ENCODE peak calls at places on chromosomes 2 and 18, in four cellular contexts. V is K562, Z is GM12878, D is GM12891. T is an unnamed sample.
A peak's percentile ranks its signal among the peaks of the same experiment; 100 is the strongest.

GRCh38 chr18:41077076-41077475 is 878.0 kb upstream of the PIK3C3 start:
- DNase-seq in Z (no peak), D (no peak), V (no peak), T (no peak)

GRCh38 chr18:9380101-9380500 is 45.5 kb downstream of the TWSG1 start:
- DNase-seq in D (no peak), Z (no peak), V (no peak), T (no peak)

GRCh38 chr2:25275575-25275965 is 66.2 kb downstream of the DNMT3A start:
- DNase-seq in D (no peak), V (no peak), Z (no peak), T (no peak)

GRCh38 chr18:39602112-39602511 is 2036.5 kb upstream of the CELF4 start:
- DNase-seq in V (no peak), D (no peak), Z (no peak), T (no peak)

GRCh38 chr2:164621761-164622105 is 451 bp upstream of the GRB14 start:
- DNase-seq in V (no peak), D (no peak), Z (no peak), T (no peak)

GRCh38 chr2:96204836-96205235 is 3.8 kb downstream of the STARD7 start:
- DNase-seq in D (no peak), Z (no peak), V (no peak), T (no peak)

GRCh38 chr2:176479961-176480360 is 210.7 kb downstream of the MTX2 start:
- DNase-seq in V (no peak), Z (no peak), D (no peak), T (no peak)

GRCh38 chr2:218694405-218695145 is 16.1 kb upstream of the TTLL4 start:
- DNase-seq in Z (no peak), V (no peak), D (no peak), T (no peak)

GRCh38 chr2:39174022-39174421 is 53.2 kb upstream of the SOS1 start:
- DNase-seq in D (no peak), Z (no peak), V (no peak), T (no peak)

GRCh38 chr2:68832161-68832869 is 38.9 kb downstream of the BMP10 start:
- DNase-seq in V (peak; percentile 29), D (no peak), Z (peak; percentile 31), T (peak; percentile 62)

GRCh38 chr2:16638941-16639340 is 26.7 kb downstream of the CYRIA start:
- DNase-seq in V (no peak), Z (no peak), D (no peak), T (no peak)

GRCh38 chr2:40823465-40823864 is 371.6 kb upstream of the SLC8A1 start:
- DNase-seq in Z (no peak), D (no peak), V (no peak), T (no peak)

GRCh38 chr18:32771871-32772499 is 838 bp downstream of the KLHL14 start:
- DNase-seq in D (no peak), V (no peak), Z (no peak), T (no peak)

GRCh38 chr2:214076527-214076926 is 334.3 kb upstream of the VWC2L start:
- DNase-seq in Z (no peak), V (no peak), D (no peak), T (no peak)

GRCh38 chr2:190468814-190469569 is 60.8 kb downstream of the MFSD6 start:
- DNase-seq in Z (no peak), V (peak; percentile 58), D (no peak), T (peak; percentile 16)

GRCh38 chr2:234861841-234862735 is 89.7 kb upstream of the SH3BP4 start:
- DNase-seq in Z (no peak), D (no peak), V (no peak), T (no peak)

GRCh38 chr2:100934504-100935371 is 67.4 kb upstream of the RPL31 start:
- DNase-seq in D (no peak), Z (no peak), V (no peak), T (no peak)

GRCh38 chr18:62919109-62919838 is 203.9 kb downstream of the PHLPP1 start:
- DNase-seq in D (no peak), V (no peak), Z (no peak), T (no peak)

GRCh38 chr2:16755377-16755776 is 89.7 kb upstream of the CYRIA start:
- DNase-seq in Z (no peak), V (no peak), D (no peak), T (no peak)

GRCh38 chr2:172083725-172084483 is 1.4 kb upstream of the DLX1 start:
- DNase-seq in V (peak; percentile 79), D (no peak), Z (no peak), T (peak; percentile 47)

GRCh38 chr2:227191367-227191766 is 26.9 kb downstream of the COL4A3 start:
- DNase-seq in Z (no peak), V (peak; percentile 6), D (no peak), T (no peak)

GRCh38 chr2:138779451-138780440 is at the start of gene NXPH2:
- DNase-seq in V (no peak), D (no peak), Z (no peak), T (no peak)

GRCh38 chr2:220227272-220227920 is 600.0 kb downstream of the SLC4A3 start:
- DNase-seq in D (no peak), V (no peak), Z (no peak), T (no peak)

GRCh38 chr2:217864960-217865359 is 137.8 kb downstream of the TNS1 start:
- DNase-seq in D (peak; percentile 54), Z (peak; percentile 36), V (no peak), T (no peak)

GRCh38 chr18:35611518-35611917 is 30.0 kb downstream of the GALNT1 start:
- DNase-seq in D (no peak), V (no peak), Z (no peak), T (no peak)

GRCh38 chr2:139622691-139623090 is 842.5 kb upstream of the NXPH2 start:
- DNase-seq in Z (no peak), D (no peak), V (no peak), T (no peak)

GRCh38 chr2:73746015-73746876 is 9.1 kb upstream of the TPRKB start:
- DNase-seq in V (no peak), Z (no peak), D (no peak), T (no peak)

GRCh38 chr2:127362971-127363370 is 24.8 kb downstream of the MAP3K2 start:
- DNase-seq in V (no peak), D (no peak), Z (no peak), T (no peak)

GRCh38 chr18:74395006-74395405 is 62.1 kb downstream of the DIPK1C start:
- DNase-seq in V (no peak), Z (no peak), D (no peak), T (no peak)

GRCh38 chr2:14543284-14543683 is 89.2 kb upstream of the LRATD1 start:
- DNase-seq in Z (no peak), D (no peak), V (no peak), T (no peak)

GRCh38 chr18:76982038-76982437 is 150.5 kb downstream of the MBP start:
- DNase-seq in V (no peak), D (no peak), Z (no peak), T (no peak)

GRCh38 chr2:23550553-23550952 is 165.6 kb downstream of the KLHL29 start:
- DNase-seq in Z (no peak), D (no peak), V (no peak), T (no peak)

GRCh38 chr2:69208023-69208595 is 178.9 kb downstream of the GFPT1 start:
- DNase-seq in D (no peak), V (no peak), Z (no peak), T (no peak)

GRCh38 chr2:71781695-71782228 is 328.4 kb downstream of the DYSF start:
- DNase-seq in V (no peak), Z (no peak), D (no peak), T (no peak)

GRCh38 chr2:54392925-54393324 is 63.2 kb upstream of the SPTBN1 start:
- DNase-seq in V (no peak), D (no peak), Z (no peak), T (no peak)
- TF ChIP-seq SPI1 in V (no peak), D (no peak), Z (no peak), T (no peak)

GRCh38 chr2:237691200-237691907 is 64.0 kb downstream of the LRRFIP1 start:
- DNase-seq in V (no peak), Z (no peak), D (no peak), T (no peak)
- TF ChIP-seq POLR2AphosphoS5 in V (no peak), Z (no peak), D (no peak), T (no peak)

GRCh38 chr18:14978962-14979535 is 231.1 kb downstream of the ANKRD30B start:
- DNase-seq in D (no peak), Z (no peak), V (peak; percentile 5), T (peak; percentile 7)
- TF ChIP-seq SPI1 in D (no peak), Z (no peak), V (no peak), T (no peak)

GRCh38 chr2:238594796-238595749 is 168.3 kb downstream of the ASB1 start:
- DNase-seq in V (no peak), D (no peak), Z (no peak), T (no peak)

GRCh38 chr2:238597638-238598528 is 171.2 kb downstream of the ASB1 start:
- DNase-seq in D (no peak), Z (no peak), V (no peak), T (no peak)

GRCh38 chr2:238595750-238596570 is 169.2 kb downstream of the ASB1 start:
- DNase-seq in Z (no peak), D (no peak), V (no peak), T (no peak)

GRCh38 chr2:238598802-238599530 is 172.2 kb downstream of the ASB1 start:
- DNase-seq in Z (no peak), D (no peak), V (no peak), T (no peak)

DNA sequence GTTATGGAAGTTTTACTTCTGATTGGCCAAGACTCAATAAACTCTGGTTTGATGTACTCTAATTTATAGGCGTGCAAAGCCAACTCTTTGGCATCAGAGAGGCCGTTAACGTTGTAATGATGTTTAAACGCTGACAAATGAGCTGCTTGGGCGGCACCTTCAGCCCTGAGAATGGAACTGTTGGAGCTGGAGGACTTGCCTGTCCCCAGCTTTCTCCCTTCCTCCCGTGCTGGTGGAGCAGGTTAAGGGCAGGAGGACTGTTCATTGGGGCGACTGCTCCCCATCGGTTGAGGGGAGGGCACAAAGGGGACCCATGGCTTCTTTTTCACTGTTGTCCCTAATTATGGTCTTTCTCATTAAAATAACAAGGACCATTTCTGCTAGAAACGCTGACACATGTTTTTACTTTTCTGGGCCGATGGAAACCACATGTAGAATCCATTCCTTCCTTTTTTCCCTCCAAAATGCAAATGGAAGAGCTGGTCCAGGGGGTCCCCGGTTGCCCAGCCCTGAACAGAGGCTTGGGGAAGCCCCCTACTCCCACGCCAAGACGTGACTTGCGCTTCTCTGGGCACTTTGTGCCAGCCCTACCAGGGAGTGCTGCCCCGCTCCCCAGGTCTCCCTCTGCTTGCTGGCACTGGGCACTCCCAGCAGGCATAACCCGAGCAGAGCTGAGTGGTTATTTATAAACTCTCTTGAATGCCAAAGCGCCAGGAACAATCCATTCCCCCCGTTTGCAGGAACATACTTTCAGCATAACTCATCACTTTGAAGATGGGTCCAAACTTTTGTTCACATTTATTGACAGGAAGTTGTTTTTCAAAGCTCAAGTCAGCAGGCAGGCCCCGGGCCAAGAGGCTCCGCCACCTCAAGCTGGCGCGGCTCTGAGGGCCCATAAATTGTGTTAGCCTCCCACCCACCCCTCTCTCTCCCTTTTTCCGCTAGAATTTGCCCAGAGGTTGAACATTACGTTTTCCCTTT is 170.1 kb downstream of the ASB1 start:
- DNase-seq in D (no peak), V (no peak), Z (no peak), T (no peak)
- TF ChIP-seq POLR2AphosphoS5 in D (no peak), V (no peak), Z (no peak), T (no peak)

DNA sequence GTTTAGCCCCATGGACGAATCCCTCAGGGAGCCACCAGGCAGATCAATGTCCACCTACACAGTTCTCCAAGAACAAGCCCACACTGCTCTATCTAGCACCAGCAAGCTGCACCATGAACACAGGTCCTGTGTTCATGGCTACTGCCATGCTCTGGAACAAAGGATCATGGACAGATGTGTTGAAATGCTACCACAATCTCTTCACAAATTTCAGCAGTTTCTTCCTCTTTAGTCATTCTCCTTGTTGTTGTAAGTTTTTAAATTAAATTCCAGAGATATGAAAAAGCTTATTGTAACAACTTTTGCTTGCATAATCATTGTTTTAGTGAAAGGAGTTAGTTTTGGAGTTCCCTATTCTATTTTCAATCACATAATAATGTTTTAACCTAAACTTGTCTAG is 17.3 kb upstream of the NAPG start:
- DNase-seq in V (no peak), Z (no peak), D (no peak), T (no peak)
- TF ChIP-seq SPI1 in V (no peak), Z (no peak), D (no peak), T (no peak)

T was measured in HL-60.